ENCODE peak calls at places on chromosomes 12 and 14, in ten cellular contexts. M is fibroblast of the aortic adventitia; Y is left lobe of liver; O is BE2C; G is T follicular helper cell; F is thyroid gland; R is GM04504; J is heart right ventricle; I is ureter; D is stimulated activated naive CD8-positive, alpha-beta T cell treated with anti-CD3 and anti-CD28 coated beads, Interleukin-15, Interleukin-2, amounts not matched to agents 100 U/mL and 50 U/mL, for 24 hours. K is an unnamed sample.

GRCh38 chr12:93638095-93638494 is 39.1 kb upstream of the CRADD start:
- DNase-seq in O (no peak), G (no peak), R (peak; percentile 34), I (no peak), M (peak; percentile 21), Y (no peak), J (no peak), F (no peak), D (no peak), K (no peak)

GRCh38 chr12:6871052-6871957 is 1.8 kb downstream of the SPSB2 start:
- DNase-seq in J (no peak), R (no peak), I (no peak), M (no peak), D (peak; percentile 63), G (no peak), O (peak; percentile 48), Y (no peak), F (no peak), K (peak; percentile 39)

GRCh38 chr14:76371066-76371465 is 4.9 kb upstream of the ESRRB start:
- DNase-seq in I (no peak), M (no peak), F (no peak), J (no peak), O (peak; percentile 54), R (no peak), D (no peak), Y (no peak), G (no peak), K (no peak)

GRCh38 chr12:131283191-131283861 is 329.6 kb downstream of the ADGRD1 start:
- DNase-seq in F (no peak), M (no peak), G (no peak), D (no peak), R (no peak), J (no peak), Y (peak; percentile 3), I (no peak), O (no peak), K (no peak)

GRCh38 chr12:132290203-132290540 is 39.2 kb downstream of the GALNT9 start:
- DNase-seq in R (no peak), F (no peak), I (no peak), D (no peak), Y (no peak), O (no peak), J (no peak), M (no peak), G (no peak), K (no peak)

GRCh38 chr12:65741662-65742480 is 82.4 kb upstream of the HMGA2 start:
- DNase-seq in J (peak; percentile 4), D (peak; percentile 21), F (peak; percentile 36), R (no peak), M (peak; percentile 57), Y (no peak), O (no peak), I (no peak), G (no peak), K (peak; percentile 14)

GRCh38 chr12:117158911-117159310 is 31.4 kb downstream of the FBXO21 start:
- DNase-seq in Y (no peak), R (no peak), O (no peak), D (no peak), F (no peak), M (peak; percentile 58), J (no peak), I (no peak), G (no peak), K (no peak)

GRCh38 chr12:66044731-66045130 is 85.8 kb downstream of the LLPH start:
- DNase-seq in J (no peak), D (no peak), I (no peak), G (no peak), R (no peak), O (no peak), Y (no peak), F (no peak), M (no peak), K (no peak)

GRCh38 chr12:27984275-27984674 is 11.7 kb upstream of the PTHLH start:
- DNase-seq in O (no peak), Y (no peak), G (no peak), R (no peak), D (no peak), F (no peak), I (no peak), J (no peak), M (peak; percentile 81), K (no peak)

GRCh38 chr14:50038398-50039119 is 77.8 kb downstream of the VCPKMT start:
- DNase-seq in M (peak; percentile 90), O (no peak), I (no peak), F (no peak), Y (no peak), J (no peak), R (peak; percentile 99), G (no peak), D (peak; percentile 73), K (peak; percentile 80)

GRCh38 chr14:63155511-63156189 is 48.6 kb upstream of the RHOJ start:
- DNase-seq in J (no peak), O (no peak), M (peak; percentile 80), F (no peak), D (no peak), Y (no peak), I (no peak), G (no peak), R (no peak), K (no peak)

GRCh38 chr14:89443002-89443660 is 26.1 kb upstream of the FOXN3 start:
- DNase-seq in D (no peak), F (no peak), O (no peak), R (no peak), I (no peak), J (no peak), Y (no peak), G (no peak), M (no peak), K (no peak)

GRCh38 chr14:55699131-55700057 is 119.4 kb downstream of the KTN1 start:
- DNase-seq in F (no peak), I (no peak), R (no peak), J (no peak), O (peak; percentile 75), D (no peak), Y (no peak), M (peak; percentile 82), G (no peak), K (no peak)

GRCh38 chr14:77752266-77752665 is 8.7 kb downstream of the SNW1 start:
- DNase-seq in I (no peak), M (no peak), J (no peak), R (no peak), O (no peak), D (no peak), G (no peak), F (no peak), Y (no peak), K (no peak)

GRCh38 chr14:56417173-56417572 is 162.4 kb upstream of the TMEM260 start:
- DNase-seq in D (no peak), G (no peak), R (no peak), I (no peak), J (no peak), M (no peak), F (no peak), Y (no peak), O (no peak), K (no peak)

GRCh38 chr14:91205449-91205848 is 39.1 kb downstream of the GPR68 start:
- DNase-seq in R (no peak), Y (no peak), D (no peak), J (no peak), G (no peak), I (no peak), O (no peak), M (peak; percentile 24), F (no peak), K (no peak)

GRCh38 chr12:72560370-72560769 is 288.2 kb downstream of the TRHDE start:
- DNase-seq in F (no peak), J (no peak), R (no peak), G (no peak), I (no peak), Y (no peak), M (no peak), D (no peak), O (no peak), K (no peak)

GRCh38 chr14:20612403-20612802 is 21.2 kb upstream of the RNASE12 start:
- DNase-seq in Y (no peak), J (no peak), R (no peak), O (no peak), F (no peak), D (no peak), M (no peak), I (no peak), G (no peak), K (no peak)

GRCh38 chr12:48123169-48123568 is 4.0 kb downstream of the PFKM start:
- DNase-seq in G (no peak), F (no peak), O (no peak), I (no peak), M (no peak), J (no peak), D (no peak), Y (no peak), R (no peak), K (no peak)

GRCh38 chr14:80615831-80616230 is 325.7 kb downstream of the CEP128 start:
- DNase-seq in D (no peak), J (no peak), R (no peak), M (no peak), I (no peak), O (no peak), Y (no peak), G (no peak), F (no peak), K (no peak)

GRCh38 chr14:93994919-93995682 is 2.0 kb upstream of the CCDC197 start:
- DNase-seq in D (peak; percentile 72), G (no peak), R (peak; percentile 58), M (peak; percentile 78), J (peak; percentile 59), Y (no peak), O (no peak), F (peak; percentile 10), I (no peak), K (peak; percentile 76)

GRCh38 chr14:47948981-47949380 is 273.6 kb upstream of the MDGA2 start:
- DNase-seq in I (no peak), F (no peak), J (no peak), O (peak; percentile 68), M (no peak), Y (no peak), R (no peak), G (no peak), D (no peak), K (no peak)

GRCh38 chr12:53476769-53477209 is 22.5 kb downstream of the MAP3K12 start:
- DNase-seq in D (no peak), M (peak; percentile 51), Y (no peak), O (peak; percentile 38), F (no peak), I (no peak), R (no peak), G (no peak), J (no peak), K (no peak)

GRCh38 chr12:120710805-120711296 is 593 bp downstream of the UNC119B start:
- DNase-seq in O (peak; percentile 26), Y (peak; percentile 50), G (no peak), M (no peak), R (no peak), F (peak; percentile 81), D (peak; percentile 52), J (peak; percentile 21), I (no peak), K (peak; percentile 43)

GRCh38 chr12:122099856-122100255 is 21.3 kb downstream of the MLXIP start:
- DNase-seq in J (no peak), R (no peak), D (no peak), F (no peak), Y (no peak), O (no peak), I (no peak), M (no peak), G (no peak), K (no peak)

K was measured in activated T-cell treated with anti-CD3 and anti-CD28 coated beads, Interleukin-2, amount 50 U/mL, for 72 hours.